ENCODE peak calls at places on chromosomes 4 and X, in five cellular contexts. W, M, U, Y and D are unnamed samples.

GRCh38 chrX:102739642-102740041 is 19.1 kb downstream of the GPRASP3 start:
- DNase-seq in W (no peak), U (no peak), Y (no peak), M (no peak), D (no peak)

GRCh38 chr4:3323071-3323481 is 30.3 kb downstream of the RGS12 start:
- DNase-seq in Y (no peak), W (peak), M (peak), U (no peak), D (no peak)

GRCh38 chr4:74969507-74970474 is 36.9 kb downstream of the PARM1 start:
- DNase-seq in W (no peak), U (peak), M (peak), Y (no peak), D (no peak)

GRCh38 chr4:154124539-154125255 is 335.8 kb upstream of the SFRP2 start:
- DNase-seq in U (no peak), W (no peak), Y (no peak), M (no peak), D (no peak)

GRCh38 chr4:139849219-139849618 is 183.6 kb downstream of the MGST2 start:
- DNase-seq in Y (peak), U (no peak), W (no peak), M (no peak), D (no peak)

GRCh38 chr4:185171373-185172071 is 28.5 kb downstream of the SLC25A4 start:
- DNase-seq in W (no peak), Y (no peak), M (no peak), U (no peak), D (no peak)

GRCh38 chr4:163113921-163114703 is 52.6 kb downstream of the NAF1 start:
- DNase-seq in Y (no peak), U (no peak), W (no peak), M (no peak), D (no peak)

GRCh38 chr4:27270435-27270834 is 409.8 kb downstream of the STIM2 start:
- DNase-seq in U (no peak), W (no peak), Y (no peak), M (no peak), D (no peak)

GRCh38 chr4:168711197-168712120 is 214.6 kb downstream of the PALLD start:
- DNase-seq in W (no peak), M (no peak), U (peak), Y (no peak), D (no peak)

GRCh38 chr4:101439926-101440325 is 92.6 kb upstream of the PPP3CA start:
- DNase-seq in U (no peak), M (no peak), W (no peak), Y (no peak), D (no peak)

GRCh38 chrX:82412851-82413250 is 1095.2 kb upstream of the POU3F4 start:
- DNase-seq in Y (no peak), M (no peak), U (no peak), W (no peak), D (no peak)

GRCh38 chr4:10072420-10073017 is 44.1 kb downstream of the WDR1 start:
- DNase-seq in Y (no peak), U (no peak), W (peak), M (peak), D (no peak)

GRCh38 chr4:10074076-10074766 is 42.4 kb downstream of the WDR1 start:
- DNase-seq in M (peak), U (peak), Y (no peak), W (peak), D (no peak)

GRCh38 chr4:10075953-10076391 is 40.6 kb downstream of the WDR1 start:
- DNase-seq in U (peak), W (peak), Y (no peak), M (peak), D (no peak)

GRCh38 chr4:10075158-10075863 is 41.3 kb downstream of the WDR1 start:
- DNase-seq in W (peak), Y (no peak), M (peak), U (peak), D (no peak)

GRCh38 chr4:10074767-10075105 is 41.9 kb downstream of the WDR1 start:
- DNase-seq in U (peak), W (peak), M (no peak), Y (no peak), D (no peak)
- TF ChIP-seq POLR2A in U (no peak), W (no peak), M (no peak), Y (no peak), D (no peak)

GRCh38 chrX:23784487-23785301 is 1.7 kb downstream of the SAT1 start:
- DNase-seq in U (peak), W (no peak), M (no peak), Y (peak), D (no peak)
- TF ChIP-seq POLR2A in U (peak), W (no peak), M (no peak), Y (no peak), D (no peak)

GRCh38 chr4:8586671-8587468 is 5.7 kb upstream of the CPZ start:
- DNase-seq in Y (no peak), W (no peak), M (no peak), U (peak), D (peak)
- TF ChIP-seq POLR2A in Y (no peak), W (no peak), M (no peak), U (no peak), D (no peak)

GRCh38 chr4:188031751-188032150 is 36.2 kb downstream of the ZFP42 start:
- DNase-seq in U (no peak), Y (no peak), W (no peak), M (no peak), D (no peak)

GRCh38 chr4:188030401-188030800 is 34.8 kb downstream of the ZFP42 start:
- DNase-seq in Y (no peak), U (no peak), W (no peak), M (no peak), D (no peak)

GRCh38 chr4:188032583-188032982 is 37.0 kb downstream of the ZFP42 start:
- DNase-seq in Y (no peak), M (no peak), U (no peak), W (no peak), D (no peak)

GRCh38 chr4:188032170-188032569 is 36.6 kb downstream of the ZFP42 start:
- DNase-seq in M (no peak), W (no peak), Y (no peak), U (no peak), D (no peak)

DNA sequence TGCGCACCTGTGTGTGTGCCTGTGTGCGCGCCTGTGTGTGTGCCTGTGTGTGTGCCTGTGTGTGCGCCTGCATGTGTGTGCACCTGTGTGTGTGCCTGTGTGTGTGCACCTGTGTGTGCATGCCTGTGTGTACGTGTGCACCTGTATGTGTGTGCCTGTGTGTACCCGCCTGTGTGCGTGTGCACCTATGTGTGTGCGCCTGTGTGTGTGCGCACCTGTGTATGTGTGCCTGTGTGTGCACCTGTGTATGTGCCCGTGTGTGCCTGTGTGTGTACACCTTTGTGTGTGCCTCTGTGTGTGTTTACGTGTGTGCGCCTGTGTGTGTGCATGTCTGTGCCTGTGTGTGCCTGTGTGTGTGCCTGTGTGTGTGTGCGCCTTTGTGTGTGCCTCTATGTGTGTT is 33.5 kb downstream of the ZFP42 start:
- DNase-seq in W (no peak), M (no peak), Y (no peak), U (no peak), D (no peak)
- TF ChIP-seq POLR2A in W (no peak), M (no peak), Y (no peak), U (no peak), D (no peak)

DNA sequence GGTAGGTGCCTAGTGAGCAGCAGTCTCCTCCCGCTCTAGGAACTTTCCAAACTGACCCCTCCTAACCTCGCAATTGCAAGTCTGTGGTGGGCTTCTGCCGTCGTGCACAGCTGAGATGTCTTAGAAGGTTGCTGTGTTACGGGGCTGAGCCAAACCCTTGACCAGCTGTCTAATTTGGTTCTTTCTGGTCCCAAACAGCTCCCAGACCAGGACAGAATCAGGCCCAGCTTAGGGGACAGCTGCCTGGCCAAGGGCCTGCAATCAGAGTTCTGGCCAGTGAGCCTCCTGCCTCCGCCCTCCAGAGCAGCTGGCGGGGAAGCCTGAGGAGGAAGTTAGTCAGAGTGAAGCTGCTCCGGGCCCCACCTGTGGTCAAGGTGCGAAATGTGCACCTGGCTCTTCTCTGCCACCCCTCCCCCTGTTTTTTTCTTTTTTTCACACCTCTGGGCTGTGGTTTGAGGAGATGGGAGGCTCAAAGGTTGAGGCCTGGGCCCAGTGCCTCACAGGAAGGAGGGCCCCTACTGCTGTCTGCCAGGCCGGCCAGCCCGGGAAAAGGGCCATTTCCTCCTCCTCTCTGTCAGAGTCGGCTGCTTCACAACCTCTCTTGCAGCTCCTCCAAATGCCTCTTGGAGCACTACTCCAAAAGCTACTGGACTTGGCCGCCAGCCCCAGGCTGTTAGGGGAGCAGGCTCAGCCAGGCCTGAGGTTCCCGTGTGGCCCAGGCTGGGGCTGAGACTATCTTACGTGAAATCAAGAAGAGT is 4.2 kb upstream of the CXCR3 start:
- DNase-seq in U (peak), M (peak), W (peak), Y (peak), D (peak)
- TF ChIP-seq POLR2A in U (no peak), M (no peak), W (no peak), Y (no peak), D (no peak)

GRCh38 chr4:41939016-41939623 is 3.9 kb downstream of the TMEM33 start:
- DNase-seq in M (no peak), Y (peak), W (no peak), U (no peak), D (no peak)

GRCh38 chr4:41933997-41934812 is 1.0 kb upstream of the TMEM33 start:
- DNase-seq in Y (peak), U (no peak), M (peak), W (no peak), D (no peak)

GRCh38 chr4:41935652-41936021 is 408 bp downstream of the TMEM33 start:
- DNase-seq in Y (peak), M (no peak), W (no peak), U (no peak), D (no peak)

GRCh38 chr4:41932988-41933387 is 2.2 kb upstream of the TMEM33 start:
- DNase-seq in U (no peak), W (no peak), Y (no peak), M (no peak), D (no peak)

DNA sequence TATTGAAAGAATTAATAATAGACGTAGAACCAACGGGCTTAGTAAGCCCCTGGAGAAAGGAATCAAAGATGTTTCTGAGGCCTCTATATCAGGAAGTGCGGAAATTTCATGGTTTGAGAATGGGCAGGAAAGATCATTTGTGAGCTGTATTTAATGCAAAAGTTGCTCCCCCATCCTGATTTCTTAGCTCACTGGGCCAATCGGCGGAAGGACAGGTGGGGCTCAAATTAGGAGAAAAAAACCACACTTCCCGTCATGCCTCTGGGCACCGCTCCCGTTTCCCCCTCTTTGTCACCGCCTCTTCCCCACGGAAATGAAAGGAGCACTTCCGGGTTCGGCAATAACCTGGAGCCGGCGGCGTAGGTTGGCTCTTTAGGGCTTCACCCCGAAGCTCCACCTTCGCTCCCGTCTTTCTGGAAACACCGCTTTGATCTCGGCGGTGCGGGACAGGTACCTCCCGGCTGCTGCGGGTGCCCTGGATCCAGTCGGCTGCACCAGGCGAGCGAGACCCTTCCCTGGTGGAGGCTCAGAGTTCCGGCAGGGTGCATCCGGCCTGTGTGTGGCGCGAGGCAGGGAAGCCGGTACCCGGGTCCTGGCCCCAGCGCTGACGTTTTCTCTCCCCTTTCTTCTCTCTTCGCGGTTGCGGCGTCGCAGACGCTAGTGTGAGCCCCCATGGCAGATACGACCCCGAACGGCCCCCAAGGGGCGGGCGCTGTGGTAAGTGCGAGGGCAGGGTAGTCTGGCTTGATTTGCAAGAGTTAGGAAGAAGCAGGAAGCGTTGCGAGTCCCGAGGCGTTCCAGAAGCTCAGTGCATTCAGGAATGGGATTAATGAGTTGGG is at the start of gene TMEM33:
- DNase-seq in Y (peak), W (peak), M (peak), U (peak), D (peak)
- TF ChIP-seq POLR2A in Y (peak), W (no peak), M (no peak), U (peak), D (peak)